ENCODE peak calls at places on chromosomes 2 and 18, in nine cellular contexts. One of them, this sample, is unnamed.

GRCh38 chr2:176111891-176112374 is 4.6 kb upstream of the HOXD10 start:
- DNase-seq in CD8-positive, alpha-beta T cell: no peak
- DNase-seq in heart left ventricle: no peak
- DNase-seq in GM23338: no peak
- DNase-seq in cardiac muscle cell: no peak
- DNase-seq in A549: no peak
- DNase-seq in body of pancreas: no peak
- DNase-seq in tibial artery: no peak
- DNase-seq in endodermal cell: peak
- DNase-seq in this sample: no peak

GRCh38 chr2:237720962-237721361 is 77.6 kb upstream of the RBM44 start:
- DNase-seq in endodermal cell: no peak
- DNase-seq in heart left ventricle: no peak
- DNase-seq in A549: no peak
- DNase-seq in tibial artery: no peak
- DNase-seq in GM23338: no peak
- DNase-seq in CD8-positive, alpha-beta T cell: no peak
- DNase-seq in cardiac muscle cell: peak
- DNase-seq in body of pancreas: no peak
- DNase-seq in this sample: no peak

GRCh38 chr2:128439231-128440086 is 120.8 kb upstream of the HS6ST1 start:
- DNase-seq in A549: no peak
- DNase-seq in tibial artery: peak
- DNase-seq in body of pancreas: peak
- DNase-seq in CD8-positive, alpha-beta T cell: no peak
- DNase-seq in cardiac muscle cell: no peak
- DNase-seq in endodermal cell: peak
- DNase-seq in heart left ventricle: no peak
- DNase-seq in GM23338: no peak
- DNase-seq in this sample: no peak

GRCh38 chr18:48300463-48300961 is 108.7 kb downstream of the ZBTB7C start:
- DNase-seq in CD8-positive, alpha-beta T cell: no peak
- DNase-seq in body of pancreas: no peak
- DNase-seq in cardiac muscle cell: no peak
- DNase-seq in heart left ventricle: no peak
- DNase-seq in tibial artery: peak
- DNase-seq in A549: peak
- DNase-seq in GM23338: peak
- DNase-seq in endodermal cell: peak
- DNase-seq in this sample: no peak

GRCh38 chr2:134142903-134143302 is 111.0 kb upstream of the MGAT5 start:
- DNase-seq in tibial artery: no peak
- DNase-seq in body of pancreas: no peak
- DNase-seq in cardiac muscle cell: peak
- DNase-seq in heart left ventricle: no peak
- DNase-seq in CD8-positive, alpha-beta T cell: no peak
- DNase-seq in endodermal cell: no peak
- DNase-seq in GM23338: peak
- DNase-seq in A549: no peak
- DNase-seq in this sample: no peak

GRCh38 chr2:206642075-206643025 is at the start of gene FAM237A:
- DNase-seq in heart left ventricle: peak
- DNase-seq in cardiac muscle cell: peak
- DNase-seq in endodermal cell: peak
- DNase-seq in CD8-positive, alpha-beta T cell: no peak
- DNase-seq in A549: peak
- DNase-seq in GM23338: peak
- DNase-seq in tibial artery: no peak
- DNase-seq in body of pancreas: peak
- DNase-seq in this sample: no peak

GRCh38 chr2:217797170-217797569 is 205.6 kb downstream of the TNS1 start:
- DNase-seq in body of pancreas: peak
- DNase-seq in cardiac muscle cell: no peak
- DNase-seq in GM23338: no peak
- DNase-seq in tibial artery: peak
- DNase-seq in A549: no peak
- DNase-seq in heart left ventricle: no peak
- DNase-seq in CD8-positive, alpha-beta T cell: no peak
- DNase-seq in endodermal cell: no peak
- DNase-seq in this sample: peak

GRCh38 chr2:190663839-190664238 is 15.0 kb downstream of the NAB1 start:
- DNase-seq in endodermal cell: no peak
- DNase-seq in cardiac muscle cell: no peak
- DNase-seq in A549: no peak
- DNase-seq in body of pancreas: no peak
- DNase-seq in GM23338: no peak
- DNase-seq in tibial artery: no peak
- DNase-seq in CD8-positive, alpha-beta T cell: no peak
- DNase-seq in heart left ventricle: no peak
- DNase-seq in this sample: no peak

GRCh38 chr2:217797661-217798069 is 205.1 kb downstream of the TNS1 start:
- DNase-seq in A549: no peak
- DNase-seq in GM23338: no peak
- DNase-seq in heart left ventricle: peak
- DNase-seq in endodermal cell: no peak
- DNase-seq in body of pancreas: peak
- DNase-seq in tibial artery: peak
- DNase-seq in cardiac muscle cell: no peak
- DNase-seq in CD8-positive, alpha-beta T cell: no peak
- DNase-seq in this sample: peak

GRCh38 chr18:57950542-57950941 is 93.5 kb upstream of the NEDD4L start:
- DNase-seq in endodermal cell: no peak
- DNase-seq in GM23338: no peak
- DNase-seq in body of pancreas: no peak
- DNase-seq in heart left ventricle: no peak
- DNase-seq in cardiac muscle cell: no peak
- DNase-seq in A549: no peak
- DNase-seq in tibial artery: no peak
- DNase-seq in CD8-positive, alpha-beta T cell: no peak
- DNase-seq in this sample: no peak

GRCh38 chr2:74975016-74975415 is 16.6 kb downstream of the POLE4 start:
- DNase-seq in A549: no peak
- DNase-seq in CD8-positive, alpha-beta T cell: no peak
- DNase-seq in body of pancreas: no peak
- DNase-seq in GM23338: no peak
- DNase-seq in endodermal cell: no peak
- DNase-seq in cardiac muscle cell: peak
- DNase-seq in tibial artery: no peak
- DNase-seq in heart left ventricle: no peak
- DNase-seq in this sample: no peak

GRCh38 chr18:50282521-50283335 is 1.4 kb upstream of the MBD1 start:
- DNase-seq in endodermal cell: no peak
- DNase-seq in heart left ventricle: peak
- DNase-seq in cardiac muscle cell: no peak
- DNase-seq in GM23338: no peak
- DNase-seq in CD8-positive, alpha-beta T cell: no peak
- DNase-seq in A549: no peak
- DNase-seq in body of pancreas: no peak
- DNase-seq in tibial artery: no peak
- DNase-seq in this sample: no peak

GRCh38 chr18:48308027-48308635 is 101.1 kb downstream of the ZBTB7C start:
- DNase-seq in cardiac muscle cell: no peak
- DNase-seq in GM23338: no peak
- DNase-seq in tibial artery: no peak
- DNase-seq in A549: no peak
- DNase-seq in heart left ventricle: no peak
- DNase-seq in CD8-positive, alpha-beta T cell: no peak
- DNase-seq in body of pancreas: no peak
- DNase-seq in endodermal cell: no peak
- DNase-seq in this sample: no peak

GRCh38 chr2:108922141-108922915 is 66.7 kb downstream of the EDAR start:
- DNase-seq in tibial artery: peak
- DNase-seq in cardiac muscle cell: peak
- DNase-seq in CD8-positive, alpha-beta T cell: no peak
- DNase-seq in A549: no peak
- DNase-seq in GM23338: no peak
- DNase-seq in heart left ventricle: no peak
- DNase-seq in endodermal cell: peak
- DNase-seq in body of pancreas: no peak
- DNase-seq in this sample: no peak

GRCh38 chr2:218485986-218486667 is 67.2 kb downstream of the VIL1 start:
- DNase-seq in cardiac muscle cell: no peak
- DNase-seq in A549: no peak
- DNase-seq in GM23338: no peak
- DNase-seq in tibial artery: no peak
- DNase-seq in endodermal cell: no peak
- DNase-seq in heart left ventricle: no peak
- DNase-seq in CD8-positive, alpha-beta T cell: no peak
- DNase-seq in body of pancreas: no peak
- DNase-seq in this sample: no peak

GRCh38 chr2:126779286-126779605 is 119.4 kb upstream of the TEX51 start:
- DNase-seq in cardiac muscle cell: no peak
- DNase-seq in endodermal cell: no peak
- DNase-seq in CD8-positive, alpha-beta T cell: no peak
- DNase-seq in body of pancreas: no peak
- DNase-seq in GM23338: no peak
- DNase-seq in tibial artery: peak
- DNase-seq in A549: no peak
- DNase-seq in heart left ventricle: no peak
- DNase-seq in this sample: no peak

GRCh38 chr2:1808921-1809551 is 64.7 kb upstream of the PXDN start:
- DNase-seq in heart left ventricle: no peak
- DNase-seq in tibial artery: no peak
- DNase-seq in body of pancreas: no peak
- DNase-seq in CD8-positive, alpha-beta T cell: no peak
- DNase-seq in endodermal cell: no peak
- DNase-seq in GM23338: no peak
- DNase-seq in cardiac muscle cell: no peak
- DNase-seq in A549: no peak
- DNase-seq in this sample: no peak

GRCh38 chr2:32760628-32761027 is 132.8 kb downstream of the TTC27 start:
- DNase-seq in endodermal cell: no peak
- DNase-seq in body of pancreas: no peak
- DNase-seq in CD8-positive, alpha-beta T cell: no peak
- DNase-seq in A549: no peak
- DNase-seq in tibial artery: no peak
- DNase-seq in GM23338: no peak
- DNase-seq in cardiac muscle cell: no peak
- DNase-seq in heart left ventricle: no peak
- DNase-seq in this sample: no peak

DNA sequence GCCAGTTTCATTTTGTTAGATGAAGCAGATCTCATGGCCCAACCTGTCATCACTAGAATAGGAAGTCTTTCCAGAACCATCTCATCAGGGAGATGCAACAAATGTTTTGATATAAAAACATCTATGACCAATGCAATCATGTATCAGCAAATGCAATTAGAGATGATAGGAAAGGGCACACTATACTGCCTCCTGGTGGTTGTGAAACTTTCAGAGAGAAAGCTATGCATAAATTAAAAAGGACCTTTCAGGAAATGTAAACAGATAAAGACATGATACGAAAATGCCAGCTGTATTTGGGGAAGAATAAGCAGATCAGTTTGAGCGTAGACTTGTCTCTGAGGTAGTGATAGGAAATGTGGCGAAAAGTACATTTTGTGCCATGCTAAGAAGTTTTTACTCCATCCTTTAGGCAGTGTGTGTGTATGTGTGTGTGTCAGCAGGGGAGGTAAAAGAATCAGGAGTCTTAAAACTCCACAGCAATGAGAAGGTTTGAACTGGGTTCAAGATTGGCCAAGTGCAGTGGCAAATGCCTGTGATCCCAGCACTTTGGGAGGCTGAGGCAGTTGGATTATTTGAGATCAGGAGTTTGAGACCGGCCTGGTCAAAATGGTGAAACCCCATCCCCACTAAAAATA is 479.3 kb downstream of the CPS1 start:
- DNase-seq in endodermal cell: no peak
- DNase-seq in body of pancreas: no peak
- DNase-seq in CD8-positive, alpha-beta T cell: no peak
- DNase-seq in cardiac muscle cell: peak
- DNase-seq in GM23338: peak
- DNase-seq in heart left ventricle: no peak
- DNase-seq in tibial artery: no peak
- DNase-seq in A549: peak
- DNase-seq in this sample: no peak
- TF ChIP-seq CTCF in endodermal cell: peak
- TF ChIP-seq CTCF in body of pancreas: peak
- TF ChIP-seq CTCF in CD8-positive, alpha-beta T cell: no peak
- TF ChIP-seq CTCF in cardiac muscle cell: peak
- TF ChIP-seq CTCF in GM23338: peak
- TF ChIP-seq CTCF in heart left ventricle: peak
- TF ChIP-seq CTCF in tibial artery: peak
- TF ChIP-seq CTCF in A549: peak
- TF ChIP-seq CTCF in this sample: peak

GRCh38 chr2:27736031-27736889 is 35.3 kb upstream of the MRPL33 start:
- DNase-seq in body of pancreas: no peak
- DNase-seq in GM23338: no peak
- DNase-seq in tibial artery: no peak
- DNase-seq in cardiac muscle cell: peak
- DNase-seq in A549: no peak
- DNase-seq in endodermal cell: no peak
- DNase-seq in heart left ventricle: no peak
- DNase-seq in CD8-positive, alpha-beta T cell: no peak
- DNase-seq in this sample: no peak
- H3K27ac ChIP-seq in body of pancreas: peak
- H3K27ac ChIP-seq in GM23338: peak
- H3K27ac ChIP-seq in tibial artery: peak
- H3K27ac ChIP-seq in cardiac muscle cell: no peak
- H3K27ac ChIP-seq in A549: peak
- H3K27ac ChIP-seq in endodermal cell: no peak
- H3K27ac ChIP-seq in heart left ventricle: peak
- H3K27ac ChIP-seq in CD8-positive, alpha-beta T cell: no peak
- H3K27ac ChIP-seq in this sample: peak

GRCh38 chr2:236607471-236608307 is 38.1 kb downstream of the ACKR3 start:
- DNase-seq in body of pancreas: peak
- DNase-seq in cardiac muscle cell: peak
- DNase-seq in A549: peak
- DNase-seq in tibial artery: no peak
- DNase-seq in CD8-positive, alpha-beta T cell: no peak
- DNase-seq in heart left ventricle: no peak
- DNase-seq in GM23338: peak
- DNase-seq in endodermal cell: peak
- DNase-seq in this sample: no peak
- TF ChIP-seq CTCF in body of pancreas: peak
- TF ChIP-seq CTCF in cardiac muscle cell: peak
- TF ChIP-seq CTCF in A549: no peak
- TF ChIP-seq CTCF in tibial artery: no peak
- TF ChIP-seq CTCF in CD8-positive, alpha-beta T cell: no peak
- TF ChIP-seq CTCF in heart left ventricle: no peak
- TF ChIP-seq CTCF in GM23338: peak
- TF ChIP-seq CTCF in endodermal cell: peak
- TF ChIP-seq CTCF in this sample: no peak

DNA sequence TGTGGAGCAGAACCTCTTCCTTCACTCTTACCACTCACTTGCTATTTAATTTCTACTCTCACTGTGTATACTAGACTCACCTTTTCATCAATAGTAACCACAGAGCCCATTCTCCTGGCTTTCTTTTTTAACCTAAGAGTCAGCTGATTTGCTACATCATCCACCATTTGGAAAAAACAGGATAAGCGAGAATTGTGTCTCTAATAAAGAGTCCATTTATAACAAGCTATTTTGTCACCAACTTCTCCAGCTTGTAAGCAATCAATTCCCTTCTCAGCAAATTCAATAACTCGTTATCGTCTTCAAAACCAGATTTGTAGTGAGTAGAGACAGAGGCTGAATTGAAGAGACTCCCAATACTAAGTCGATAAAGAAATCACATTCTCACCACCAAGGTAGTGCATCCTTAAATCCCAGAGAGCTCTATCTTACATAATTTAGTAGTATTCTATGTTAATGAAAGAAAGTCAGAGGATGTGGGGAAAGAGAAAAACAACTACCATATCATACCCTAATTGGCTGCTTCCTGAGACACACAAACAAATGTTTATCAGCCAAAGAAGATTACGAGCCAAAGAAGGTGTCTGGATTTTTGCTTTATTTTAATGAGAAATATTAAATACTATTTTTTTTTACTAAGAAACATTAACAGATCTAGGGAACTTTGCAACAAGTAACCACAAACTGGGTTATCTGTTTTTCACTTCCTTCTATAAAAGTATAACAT is 52.5 kb upstream of the SPTBN1 start:
- DNase-seq in CD8-positive, alpha-beta T cell: no peak
- DNase-seq in tibial artery: no peak
- DNase-seq in body of pancreas: no peak
- DNase-seq in A549: no peak
- DNase-seq in cardiac muscle cell: no peak
- DNase-seq in GM23338: no peak
- DNase-seq in heart left ventricle: no peak
- DNase-seq in endodermal cell: no peak
- DNase-seq in this sample: no peak
- H3K27ac ChIP-seq in CD8-positive, alpha-beta T cell: no peak
- H3K27ac ChIP-seq in tibial artery: no peak
- H3K27ac ChIP-seq in body of pancreas: no peak
- H3K27ac ChIP-seq in A549: no peak
- H3K27ac ChIP-seq in cardiac muscle cell: no peak
- H3K27ac ChIP-seq in GM23338: no peak
- H3K27ac ChIP-seq in heart left ventricle: peak
- H3K27ac ChIP-seq in endodermal cell: no peak
- H3K27ac ChIP-seq in this sample: no peak

This sample was measured in thoracic aorta.